ENCODE peak calls at places on chromosomes 2 and 18, in five cellular contexts. N is GM10248, Q is uterus, F is psoas muscle, Z is H9. B is an unnamed sample.

GRCh38 chr2:216286616-216287231 is 85.6 kb downstream of the MARCHF4 start:
- DNase-seq in Z (no peak), N (no peak), Q (no peak), F (no peak), B (no peak)

GRCh38 chr2:230601510-230601909 is 111.1 kb upstream of the CAB39 start:
- DNase-seq in Q (no peak), Z (no peak), N (peak), F (no peak), B (no peak)

GRCh38 chr18:10072659-10073309 is 159.0 kb downstream of the VAPA start:
- DNase-seq in Z (no peak), F (no peak), Q (no peak), N (no peak), B (no peak)

GRCh38 chr2:82839046-82839445 is 1620.0 kb downstream of the SUCLG1 start:
- DNase-seq in Z (no peak), N (no peak), F (no peak), Q (no peak), B (no peak)

GRCh38 chr2:67984600-67984999 is 78.2 kb downstream of the C1D start:
- DNase-seq in Z (no peak), F (no peak), Q (no peak), N (no peak), B (no peak)

GRCh38 chr18:46261799-46262198 is 157.6 kb downstream of the HAUS1 start:
- DNase-seq in Z (peak), F (no peak), N (no peak), Q (no peak), B (no peak)

GRCh38 chr18:57864615-57865121 is 61.6 kb upstream of the ATP8B1 start:
- DNase-seq in N (no peak), Q (no peak), F (no peak), Z (no peak), B (no peak)

GRCh38 chr18:21406111-21406510 is 164.1 kb downstream of the GREB1L start:
- DNase-seq in Q (no peak), N (no peak), F (no peak), Z (no peak), B (no peak)

GRCh38 chr2:98637401-98638144 is 29.2 kb downstream of the UNC50 start:
- DNase-seq in Z (no peak), F (no peak), Q (no peak), N (peak), B (no peak)

GRCh38 chr18:58788971-58789797 is 75.5 kb upstream of the ZNF532 start:
- DNase-seq in Z (peak), N (no peak), Q (no peak), F (peak), B (no peak)

GRCh38 chr2:204695506-204695905 is 150.2 kb downstream of the PARD3B start:
- DNase-seq in Z (no peak), F (no peak), Q (no peak), N (no peak), B (no peak)

GRCh38 chr2:10063566-10063965 is 16.6 kb downstream of the CYS1 start:
- DNase-seq in Q (no peak), Z (no peak), N (no peak), F (no peak), B (no peak)

GRCh38 chr2:197672494-197672893 is 2.9 kb downstream of the RFTN2 start:
- DNase-seq in N (no peak), Z (no peak), Q (no peak), F (no peak), B (no peak)

GRCh38 chr2:66595556-66595955 is 160.6 kb downstream of the MEIS1 start:
- DNase-seq in N (no peak), F (no peak), Z (no peak), Q (no peak), B (no peak)

GRCh38 chr2:96330407-96330806 is 5.2 kb upstream of the NCAPH start:
- DNase-seq in F (no peak), N (no peak), Q (no peak), Z (no peak), B (no peak)

GRCh38 chr2:198901894-198902293 is 555.8 kb downstream of the SATB2 start:
- DNase-seq in F (no peak), Z (no peak), N (no peak), Q (no peak), B (no peak)

GRCh38 chr2:144890828-144891227 is 370.9 kb upstream of the ZEB2 start:
- DNase-seq in F (no peak), Q (no peak), N (no peak), Z (no peak), B (no peak)

GRCh38 chr2:172021955-172022354 is 22.2 kb downstream of the METAP1D start:
- DNase-seq in F (no peak), Q (no peak), N (no peak), Z (no peak), B (no peak)

GRCh38 chr18:36769611-36770314 is 59.0 kb downstream of the TPGS2 start:
- DNase-seq in F (peak), Z (peak), Q (no peak), N (peak), B (no peak)

GRCh38 chr2:179376881-179377280 is 112.2 kb upstream of the SESTD1 start:
- DNase-seq in Q (no peak), Z (no peak), N (no peak), F (no peak), B (no peak)

GRCh38 chr2:197514754-197515153 is 1.1 kb upstream of the MOB4 start:
- DNase-seq in Q (no peak), Z (no peak), N (no peak), F (no peak), B (no peak)

GRCh38 chr2:191620144-191620543 is 57.8 kb upstream of the NABP1 start:
- DNase-seq in Q (no peak), N (no peak), Z (no peak), F (no peak), B (no peak)

GRCh38 chr18:23504720-23505119 is 1.4 kb downstream of the RMC1 start:
- DNase-seq in F (no peak), Q (no peak), N (peak), Z (no peak), B (no peak)

GRCh38 chr2:169361706-169362345 is 508 bp downstream of the LRP2 start:
- DNase-seq in Z (peak), Q (no peak), F (peak), N (peak), B (peak)

GRCh38 chr2:234996467-234997270 is 44.9 kb downstream of the SH3BP4 start:
- DNase-seq in N (no peak), Z (peak), Q (no peak), F (peak), B (no peak)

GRCh38 chr2:120982598-120982997 is 246.9 kb downstream of the GLI2 start:
- DNase-seq in F (no peak), Z (peak), Q (no peak), N (no peak), B (peak)

GRCh38 chr18:9053814-9054213 is 48.7 kb upstream of the NDUFV2 start:
- DNase-seq in Q (no peak), Z (no peak), F (no peak), N (no peak), B (no peak)

GRCh38 chr2:38636069-38636468 is 29.8 kb upstream of the GALM start:
- DNase-seq in Q (no peak), Z (no peak), F (no peak), N (no peak), B (no peak)

GRCh38 chr2:174341301-174341994 is 6.7 kb downstream of the SP9 start:
- DNase-seq in Z (peak), Q (peak), F (peak), N (peak), B (peak)

GRCh38 chr18:62152844-62153243 is 34.0 kb downstream of the PIGN start:
- DNase-seq in F (no peak), Z (no peak), Q (no peak), N (no peak), B (no peak)

GRCh38 chr2:75481041-75481836 is 79.5 kb downstream of the EVA1A start:
- DNase-seq in N (no peak), Q (no peak), F (no peak), Z (no peak), B (no peak)

GRCh38 chr2:234564719-234565118 is 67.8 kb upstream of the ARL4C start:
- DNase-seq in Q (no peak), N (no peak), Z (no peak), F (no peak), B (no peak)

GRCh38 chr2:40448476-40449079 is 3.3 kb downstream of the SLC8A1 start:
- DNase-seq in F (no peak), Z (peak), Q (no peak), N (no peak), B (no peak)

GRCh38 chr2:233706720-233707119 is 6.0 kb upstream of the UGT1A5 start:
- DNase-seq in Q (no peak), F (no peak), Z (no peak), N (no peak), B (no peak)

GRCh38 chr2:178787155-178787554 is 20.1 kb downstream of the TTN start:
- DNase-seq in Z (no peak), Q (no peak), N (no peak), F (no peak), B (no peak)

GRCh38 chr2:15169326-15170038 is 391.7 kb downstream of the NBAS start:
- DNase-seq in Z (no peak), F (no peak), N (no peak), Q (no peak), B (no peak)

GRCh38 chr2:166180951-166181812 is 53.4 kb upstream of the SCN1A start:
- DNase-seq in F (peak), N (peak), Q (no peak), Z (peak), B (peak)

GRCh38 chr2:160022162-160022561 is 40.3 kb downstream of the PLA2R1 start:
- DNase-seq in N (no peak), F (no peak), Q (no peak), Z (no peak), B (no peak)
- TF ChIP-seq CTCF in N (no peak), F (peak), Q (no peak), Z (peak), B (peak)

DNA sequence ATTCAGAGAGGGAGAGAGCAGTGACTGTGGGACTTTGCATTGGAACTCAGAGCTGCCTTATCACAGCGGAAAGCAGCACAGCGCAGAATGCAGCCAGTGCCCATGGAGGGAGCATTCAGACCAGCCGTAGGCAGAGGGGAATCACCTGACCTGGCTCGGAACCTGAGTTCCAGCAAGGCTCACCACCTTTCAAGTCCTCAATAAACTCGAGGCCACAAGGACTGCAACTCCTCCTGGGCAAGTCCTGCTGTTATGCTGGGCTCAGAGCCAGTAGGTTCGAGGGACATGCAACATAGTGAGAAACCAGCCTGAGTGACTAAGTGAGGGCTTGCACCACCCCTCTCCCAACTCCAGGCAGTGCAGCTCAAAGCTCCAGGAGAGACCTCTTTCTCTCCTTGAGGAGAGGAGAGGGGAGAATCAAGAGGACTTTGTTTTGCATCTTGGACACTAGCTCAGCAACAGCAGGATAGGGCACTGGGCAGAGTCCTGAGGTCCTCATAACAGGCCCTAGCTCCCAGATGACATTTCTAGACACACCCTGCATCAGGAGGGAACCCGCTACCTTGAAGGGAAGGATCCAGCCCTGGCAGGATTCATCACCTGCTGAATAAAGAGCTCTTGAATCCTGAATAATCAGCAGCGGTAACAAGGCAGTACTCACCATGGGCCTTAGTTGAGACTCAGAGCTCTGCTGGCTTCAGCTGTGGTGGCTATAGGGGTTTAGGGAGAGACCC is 136.8 kb upstream of the OTOS start:
- DNase-seq in Z (no peak), Q (no peak), N (no peak), F (peak), B (no peak)
- TF ChIP-seq CTCF in Z (no peak), Q (no peak), N (no peak), F (no peak), B (no peak)

GRCh38 chr2:16409849-16410248 is 255.8 kb downstream of the CYRIA start:
- DNase-seq in F (no peak), Z (no peak), N (no peak), Q (no peak), B (no peak)

GRCh38 chr2:16413257-16413656 is 252.4 kb downstream of the CYRIA start:
- DNase-seq in F (peak), Z (no peak), Q (no peak), N (no peak), B (no peak)

GRCh38 chr2:16411788-16412187 is 253.8 kb downstream of the CYRIA start:
- DNase-seq in Q (no peak), F (no peak), Z (no peak), N (no peak), B (no peak)

GRCh38 chr2:16413947-16414346 is 251.7 kb downstream of the CYRIA start:
- DNase-seq in Z (no peak), N (no peak), Q (no peak), F (no peak), B (no peak)

DNA sequence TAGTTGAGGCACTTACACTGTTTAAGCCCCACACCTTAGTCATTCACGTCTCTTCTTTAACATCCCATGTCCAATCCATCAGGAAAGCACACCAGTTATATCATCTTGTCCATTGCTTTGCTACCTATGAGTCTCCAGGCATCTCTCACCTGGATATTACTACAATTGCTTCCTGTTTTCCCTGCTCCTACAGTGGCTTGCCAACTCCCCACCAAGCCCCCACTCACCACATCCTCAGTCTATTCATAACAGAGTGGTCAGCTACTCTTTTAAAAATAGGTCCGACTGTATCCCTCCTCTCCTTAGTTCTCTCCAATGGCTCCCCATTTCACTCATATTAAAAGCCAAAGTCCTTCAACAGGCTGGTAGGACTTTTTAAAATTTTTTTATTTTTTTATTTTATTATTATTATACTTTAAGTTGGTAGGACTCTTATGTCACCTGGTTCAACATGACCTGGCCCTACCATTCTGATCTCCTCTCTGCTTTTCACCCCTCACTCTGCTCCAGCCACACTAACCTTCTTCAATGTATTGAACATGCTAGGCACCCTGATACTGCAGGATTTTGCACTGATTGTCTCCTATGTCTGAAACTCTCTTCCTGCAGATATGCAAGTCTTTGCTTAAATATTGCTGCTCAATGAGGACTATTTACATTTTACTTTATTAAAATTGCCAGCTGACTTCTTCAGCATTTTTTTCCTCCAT is 253.2 kb downstream of the CYRIA start:
- DNase-seq in Z (no peak), N (no peak), Q (no peak), F (no peak), B (no peak)
- TF ChIP-seq CTCF in Z (no peak), N (no peak), Q (no peak), F (no peak), B (no peak)

DNA sequence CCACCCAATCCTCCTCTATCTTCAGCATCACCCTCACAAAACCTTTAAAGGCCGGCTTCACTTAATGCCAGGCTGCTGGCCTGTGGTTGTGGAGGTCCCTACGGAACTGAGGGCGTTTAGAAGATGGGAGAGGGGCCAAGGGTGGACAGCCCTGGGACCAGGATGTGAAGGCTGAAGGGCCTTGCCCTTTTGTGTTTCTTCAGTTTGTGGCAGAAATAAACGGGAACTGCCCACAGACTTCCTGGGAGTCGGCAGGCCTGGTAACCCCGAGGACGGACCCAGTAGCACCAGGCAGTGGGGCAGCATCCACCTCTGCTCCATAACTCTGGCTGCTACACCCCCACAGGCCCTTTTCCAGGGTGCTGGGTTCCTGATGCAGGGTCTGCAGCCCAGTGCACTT is 51.3 kb downstream of the LYPD1 start:
- DNase-seq in F (no peak), N (no peak), Q (no peak), Z (no peak), B (no peak)
- TF ChIP-seq CTCF in F (no peak), N (no peak), Q (no peak), Z (no peak), B (no peak)

DNA sequence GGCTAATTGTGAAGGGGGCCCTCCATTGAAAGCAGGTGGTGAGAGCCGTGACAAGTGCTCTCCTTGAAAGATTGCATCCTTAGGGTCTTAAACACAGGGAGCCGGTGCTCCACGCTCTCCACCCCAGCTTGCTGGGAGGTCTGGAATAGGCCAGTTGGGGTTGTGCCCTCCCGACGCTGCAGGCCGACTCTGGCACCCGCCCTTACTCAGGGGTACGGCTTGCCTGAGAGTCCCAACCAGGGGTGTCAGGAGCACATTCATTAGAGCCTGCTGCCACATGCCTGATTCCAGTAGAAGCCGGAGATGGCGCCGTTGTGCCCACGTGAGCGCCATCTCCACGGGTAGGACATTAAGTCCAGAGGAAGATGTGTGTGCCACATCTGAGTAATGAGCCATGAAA is 213.4 kb downstream of the SH3RF3 start:
- DNase-seq in N (no peak), F (no peak), Z (no peak), Q (no peak), B (no peak)
- TF ChIP-seq CTCF in N (no peak), F (no peak), Z (no peak), Q (no peak), B (no peak)

GRCh38 chr2:239192975-239193374 is 207.8 kb downstream of the HDAC4 start:
- DNase-seq in Q (no peak), N (no peak), Z (no peak), F (no peak), B (peak)
- TF ChIP-seq CTCF in Q (no peak), N (no peak), Z (no peak), F (no peak), B (no peak)